ENCODE peak calls at places on chromosomes 11 and 22, in six cellular contexts. One of them, this sample, is unnamed.
A peak's percentile ranks its signal among the peaks of the same experiment; 100 is the strongest.

GRCh38 chr22:33421859-33422258 is 363.7 kb upstream of the SYN3 start:
- DNase-seq in amygdala: no peak
- DNase-seq in MCF 10A: no peak
- DNase-seq in fibroblast of mammary gland: no peak
- DNase-seq in body of pancreas: no peak
- DNase-seq in iris pigment epithelial cell: no peak
- DNase-seq in this sample: no peak

GRCh38 chr11:7892751-7893356 is 38.2 kb downstream of the OR10A6 start:
- DNase-seq in body of pancreas: no peak
- DNase-seq in fibroblast of mammary gland: peak; percentile 77
- DNase-seq in MCF 10A: peak; percentile 66
- DNase-seq in iris pigment epithelial cell: peak; percentile 59
- DNase-seq in amygdala: no peak
- DNase-seq in this sample: peak; percentile 83

GRCh38 chr11:120516461-120517389 is 5.2 kb downstream of the GRIK4 start:
- DNase-seq in amygdala: no peak
- DNase-seq in body of pancreas: no peak
- DNase-seq in MCF 10A: no peak
- DNase-seq in fibroblast of mammary gland: no peak
- DNase-seq in iris pigment epithelial cell: no peak
- DNase-seq in this sample: no peak

GRCh38 chr11:134497586-134497985 is 85.5 kb upstream of the B3GAT1 start:
- DNase-seq in body of pancreas: no peak
- DNase-seq in amygdala: no peak
- DNase-seq in fibroblast of mammary gland: no peak
- DNase-seq in iris pigment epithelial cell: no peak
- DNase-seq in MCF 10A: no peak
- DNase-seq in this sample: no peak

GRCh38 chr22:45284705-45285305 is at the start of gene UPK3A:
- DNase-seq in body of pancreas: peak; percentile 81
- DNase-seq in MCF 10A: no peak
- DNase-seq in amygdala: no peak
- DNase-seq in iris pigment epithelial cell: no peak
- DNase-seq in fibroblast of mammary gland: no peak
- DNase-seq in this sample: no peak

GRCh38 chr22:32839776-32840571 is 38.5 kb downstream of the TIMP3 start:
- DNase-seq in MCF 10A: no peak
- DNase-seq in amygdala: no peak
- DNase-seq in iris pigment epithelial cell: peak; percentile 29
- DNase-seq in fibroblast of mammary gland: no peak
- DNase-seq in body of pancreas: no peak
- DNase-seq in this sample: peak; percentile 91

GRCh38 chr11:73331138-73331916 is 23.3 kb downstream of the ARHGEF17 start:
- DNase-seq in fibroblast of mammary gland: no peak
- DNase-seq in body of pancreas: peak; percentile 61
- DNase-seq in MCF 10A: no peak
- DNase-seq in amygdala: no peak
- DNase-seq in iris pigment epithelial cell: no peak
- DNase-seq in this sample: peak; percentile 70

GRCh38 chr11:78830277-78830676 is 255.6 kb upstream of the NARS2 start:
- DNase-seq in iris pigment epithelial cell: no peak
- DNase-seq in body of pancreas: no peak
- DNase-seq in MCF 10A: no peak
- DNase-seq in amygdala: no peak
- DNase-seq in fibroblast of mammary gland: no peak
- DNase-seq in this sample: no peak

GRCh38 chr11:83292709-83293435 is 6.7 kb upstream of the CCDC90B start:
- DNase-seq in amygdala: no peak
- DNase-seq in MCF 10A: peak; percentile 68
- DNase-seq in fibroblast of mammary gland: peak; percentile 78
- DNase-seq in body of pancreas: peak; percentile 30
- DNase-seq in iris pigment epithelial cell: peak; percentile 78
- DNase-seq in this sample: peak; percentile 76

GRCh38 chr11:62242021-62242420 is at the start of gene SCGB1D2:
- DNase-seq in MCF 10A: peak; percentile 74
- DNase-seq in fibroblast of mammary gland: no peak
- DNase-seq in body of pancreas: peak; percentile 84
- DNase-seq in iris pigment epithelial cell: no peak
- DNase-seq in amygdala: no peak
- DNase-seq in this sample: no peak

GRCh38 chr11:62710001-62710345 is 2.5 kb downstream of the GNG3 start:
- DNase-seq in amygdala: peak; percentile 46
- DNase-seq in body of pancreas: no peak
- DNase-seq in MCF 10A: no peak
- DNase-seq in iris pigment epithelial cell: peak; percentile 52
- DNase-seq in fibroblast of mammary gland: peak; percentile 51
- DNase-seq in this sample: peak; percentile 55

GRCh38 chr11:117597083-117597482 is 199.9 kb downstream of the DSCAML1 start:
- DNase-seq in body of pancreas: no peak
- DNase-seq in MCF 10A: peak; percentile 54
- DNase-seq in fibroblast of mammary gland: peak; percentile 38
- DNase-seq in iris pigment epithelial cell: peak; percentile 38
- DNase-seq in amygdala: no peak
- DNase-seq in this sample: peak; percentile 36

GRCh38 chr22:21098099-21098671 is 52.4 kb downstream of the LRRC74B start:
- DNase-seq in MCF 10A: peak; percentile 23
- DNase-seq in fibroblast of mammary gland: peak; percentile 7
- DNase-seq in body of pancreas: no peak
- DNase-seq in amygdala: no peak
- DNase-seq in iris pigment epithelial cell: no peak
- DNase-seq in this sample: no peak

GRCh38 chr11:76629853-76630599 is 40.5 kb downstream of the LRRC32 start:
- DNase-seq in iris pigment epithelial cell: peak; percentile 73
- DNase-seq in fibroblast of mammary gland: peak; percentile 40
- DNase-seq in body of pancreas: peak; percentile 37
- DNase-seq in amygdala: no peak
- DNase-seq in MCF 10A: no peak
- DNase-seq in this sample: no peak

GRCh38 chr22:24154826-24155225 is 26.5 kb upstream of the SUSD2 start:
- DNase-seq in iris pigment epithelial cell: no peak
- DNase-seq in MCF 10A: no peak
- DNase-seq in body of pancreas: no peak
- DNase-seq in amygdala: no peak
- DNase-seq in fibroblast of mammary gland: no peak
- DNase-seq in this sample: no peak

GRCh38 chr11:76033699-76034098 is 172.6 kb downstream of the WNT11 start:
- DNase-seq in body of pancreas: no peak
- DNase-seq in iris pigment epithelial cell: no peak
- DNase-seq in amygdala: no peak
- DNase-seq in MCF 10A: no peak
- DNase-seq in fibroblast of mammary gland: no peak
- DNase-seq in this sample: no peak

GRCh38 chr11:76824980-76825725 is 35.6 kb upstream of the ACER3 start:
- DNase-seq in amygdala: no peak
- DNase-seq in iris pigment epithelial cell: peak; percentile 40
- DNase-seq in fibroblast of mammary gland: peak; percentile 76
- DNase-seq in body of pancreas: no peak
- DNase-seq in MCF 10A: peak; percentile 97
- DNase-seq in this sample: peak; percentile 41

GRCh38 chr22:44193537-44193896 is 12.8 kb downstream of the PARVG start:
- DNase-seq in iris pigment epithelial cell: no peak
- DNase-seq in fibroblast of mammary gland: no peak
- DNase-seq in body of pancreas: no peak
- DNase-seq in MCF 10A: peak; percentile 92
- DNase-seq in amygdala: no peak
- DNase-seq in this sample: no peak

GRCh38 chr11:122882809-122883681 is 486 bp downstream of the JHY start:
- DNase-seq in body of pancreas: peak; percentile 57
- DNase-seq in MCF 10A: peak; percentile 53
- DNase-seq in amygdala: no peak
- DNase-seq in fibroblast of mammary gland: peak; percentile 58
- DNase-seq in iris pigment epithelial cell: peak; percentile 83
- DNase-seq in this sample: no peak

GRCh38 chr11:3073029-3073435 is 15.8 kb upstream of the CARS1 start:
- DNase-seq in iris pigment epithelial cell: peak; percentile 42
- DNase-seq in body of pancreas: no peak
- DNase-seq in fibroblast of mammary gland: peak; percentile 51
- DNase-seq in amygdala: no peak
- DNase-seq in MCF 10A: no peak
- DNase-seq in this sample: no peak

GRCh38 chr11:42205518-42205917 is 746.1 kb upstream of the LRRC4C start:
- DNase-seq in amygdala: no peak
- DNase-seq in fibroblast of mammary gland: no peak
- DNase-seq in iris pigment epithelial cell: no peak
- DNase-seq in MCF 10A: no peak
- DNase-seq in body of pancreas: no peak
- DNase-seq in this sample: no peak

GRCh38 chr11:110599207-110599606 is 113.0 kb downstream of the ARHGAP20 start:
- DNase-seq in MCF 10A: no peak
- DNase-seq in fibroblast of mammary gland: no peak
- DNase-seq in iris pigment epithelial cell: no peak
- DNase-seq in body of pancreas: no peak
- DNase-seq in amygdala: no peak
- DNase-seq in this sample: no peak

GRCh38 chr22:24920029-24920428 is 26.5 kb downstream of the LHFPL7 start:
- DNase-seq in amygdala: no peak
- DNase-seq in body of pancreas: no peak
- DNase-seq in fibroblast of mammary gland: no peak
- DNase-seq in iris pigment epithelial cell: no peak
- DNase-seq in MCF 10A: no peak
- DNase-seq in this sample: no peak

GRCh38 chr11:62458212-62459002 is 39.6 kb downstream of the SCGB1A1 start:
- DNase-seq in amygdala: no peak
- DNase-seq in MCF 10A: no peak
- DNase-seq in body of pancreas: no peak
- DNase-seq in iris pigment epithelial cell: no peak
- DNase-seq in fibroblast of mammary gland: no peak
- DNase-seq in this sample: no peak

GRCh38 chr22:25221790-25222189 is 2.4 kb downstream of the CRYBB2 start:
- DNase-seq in body of pancreas: no peak
- DNase-seq in iris pigment epithelial cell: no peak
- DNase-seq in fibroblast of mammary gland: no peak
- DNase-seq in amygdala: no peak
- DNase-seq in MCF 10A: no peak
- DNase-seq in this sample: no peak

GRCh38 chr11:63504933-63505586 is 824 bp upstream of the LGALS12 start:
- DNase-seq in body of pancreas: peak; percentile 85
- DNase-seq in MCF 10A: peak; percentile 40
- DNase-seq in amygdala: peak; percentile 52
- DNase-seq in iris pigment epithelial cell: no peak
- DNase-seq in fibroblast of mammary gland: peak; percentile 16
- DNase-seq in this sample: no peak

GRCh38 chr22:49328076-49328475 is 499.6 kb downstream of the BRD1 start:
- DNase-seq in MCF 10A: no peak
- DNase-seq in amygdala: no peak
- DNase-seq in body of pancreas: no peak
- DNase-seq in fibroblast of mammary gland: no peak
- DNase-seq in iris pigment epithelial cell: no peak
- DNase-seq in this sample: no peak

GRCh38 chr11:102064316-102064715 is 17.1 kb downstream of the CFAP300 start:
- DNase-seq in iris pigment epithelial cell: no peak
- DNase-seq in body of pancreas: no peak
- DNase-seq in amygdala: no peak
- DNase-seq in MCF 10A: peak; percentile 71
- DNase-seq in fibroblast of mammary gland: no peak
- DNase-seq in this sample: no peak

GRCh38 chr11:3340025-3340424 is 38.9 kb downstream of the ZNF195 start:
- DNase-seq in fibroblast of mammary gland: peak; percentile 77
- DNase-seq in iris pigment epithelial cell: peak; percentile 95
- DNase-seq in body of pancreas: no peak
- DNase-seq in amygdala: no peak
- DNase-seq in MCF 10A: peak; percentile 52
- DNase-seq in this sample: peak; percentile 94

GRCh38 chr11:57399928-57400578 is 9.6 kb upstream of the PRG2 start:
- DNase-seq in body of pancreas: no peak
- DNase-seq in amygdala: no peak
- DNase-seq in fibroblast of mammary gland: no peak
- DNase-seq in MCF 10A: no peak
- DNase-seq in iris pigment epithelial cell: no peak
- DNase-seq in this sample: no peak

GRCh38 chr11:18802381-18803257 is 11.0 kb upstream of the PTPN5 start:
- DNase-seq in amygdala: no peak
- DNase-seq in iris pigment epithelial cell: peak; percentile 80
- DNase-seq in fibroblast of mammary gland: peak; percentile 72
- DNase-seq in body of pancreas: peak; percentile 73
- DNase-seq in MCF 10A: peak; percentile 66
- DNase-seq in this sample: peak; percentile 76

GRCh38 chr11:78586452-78587046 is 11.9 kb upstream of the NARS2 start:
- DNase-seq in iris pigment epithelial cell: peak; percentile 50
- DNase-seq in body of pancreas: no peak
- DNase-seq in amygdala: no peak
- DNase-seq in MCF 10A: peak; percentile 41
- DNase-seq in fibroblast of mammary gland: peak; percentile 44
- DNase-seq in this sample: peak; percentile 39

GRCh38 chr22:42773161-42773560 is 52.5 kb upstream of the A4GALT start:
- DNase-seq in MCF 10A: no peak
- DNase-seq in fibroblast of mammary gland: no peak
- DNase-seq in amygdala: no peak
- DNase-seq in iris pigment epithelial cell: no peak
- DNase-seq in body of pancreas: no peak
- DNase-seq in this sample: no peak

This sample was measured in fibroblast of lung.